ENCODE peak calls at places on chromosomes 6 and 20, in eight cellular contexts. N is lung, W is GM06990, S is body of pancreas, C is transverse colon, X is AG04450, B is AG10803, U is prostate gland. Q is an unnamed sample.

GRCh38 chr6:78093861-78094360 is 441.1 kb downstream of the MEI4 start:
- DNase-seq in N (no peak), W (no peak), S (no peak), C (no peak), X (no peak), B (no peak), U (no peak), Q (no peak)

GRCh38 chr6:57190140-57190539 is 18.0 kb downstream of the BAG2 start:
- DNase-seq in N (no peak), W (no peak), S (no peak), C (no peak), X (no peak), B (peak; percentile 72), U (no peak), Q (peak; percentile 3)

GRCh38 chr20:57627972-57628650 is 7.9 kb upstream of the ZBP1 start:
- DNase-seq in N (peak; percentile 59), W (no peak), S (no peak), C (peak; percentile 44), X (no peak), B (peak; percentile 62), U (no peak), Q (no peak)

GRCh38 chr6:68071740-68072139 is 563.3 kb upstream of the ADGRB3 start:
- DNase-seq in N (no peak), W (no peak), S (no peak), C (no peak), X (no peak), B (no peak), U (no peak), Q (no peak)

GRCh38 chr6:33142501-33142900 is 49.8 kb downstream of the COL11A2 start:
- DNase-seq in N (no peak), W (no peak), S (no peak), C (no peak), X (no peak), B (no peak), U (no peak), Q (no peak)

GRCh38 chr6:53112871-53113270 is 35.8 kb downstream of the GCM1 start:
- DNase-seq in N (no peak), W (no peak), S (no peak), C (no peak), X (no peak), B (no peak), U (peak; percentile 6), Q (peak; percentile 77)

GRCh38 chr6:152293404-152293803 is 343.8 kb downstream of the SYNE1 start:
- DNase-seq in N (no peak), W (no peak), S (peak; percentile 57), C (peak; percentile 17), X (no peak), B (no peak), U (no peak), Q (no peak)

GRCh38 chr20:59765599-59766177 is 161.3 kb downstream of the PHACTR3 start:
- DNase-seq in N (no peak), W (no peak), S (no peak), C (no peak), X (no peak), B (no peak), U (no peak), Q (peak; percentile 24)

GRCh38 chr20:64083380-64084208 is 604 bp downstream of the LKAAEAR1 start:
- DNase-seq in N (peak; percentile 58), W (peak; percentile 73), S (peak; percentile 67), C (peak; percentile 71), X (no peak), B (peak; percentile 59), U (peak; percentile 62), Q (peak; percentile 51)

GRCh38 chr6:101509556-101509955 is 116.0 kb downstream of the GRIK2 start:
- DNase-seq in N (no peak), W (no peak), S (no peak), C (no peak), X (no peak), B (peak; percentile 53), U (no peak), Q (no peak)

GRCh38 chr6:126302191-126302590 is 37.7 kb upstream of the CENPW start:
- DNase-seq in N (no peak), W (no peak), S (no peak), C (no peak), X (no peak), B (no peak), U (no peak), Q (peak; percentile 70)

GRCh38 chr6:105568121-105568520 is 165.2 kb upstream of the PREP start:
- DNase-seq in N (no peak), W (no peak), S (no peak), C (no peak), X (no peak), B (no peak), U (no peak), Q (no peak)

GRCh38 chr6:45422541-45423110 is 44.9 kb upstream of the SUPT3H start:
- DNase-seq in N (peak; percentile 36), W (no peak), S (peak; percentile 26), C (peak; percentile 47), X (no peak), B (peak; percentile 62), U (peak; percentile 41), Q (peak; percentile 57)

GRCh38 chr6:39490120-39490519 is 167.6 kb upstream of the KCNK16 start:
- DNase-seq in N (no peak), W (no peak), S (no peak), C (no peak), X (no peak), B (peak; percentile 21), U (no peak), Q (peak; percentile 5)

GRCh38 chr6:156752666-156753301 is 24.4 kb upstream of the ARID1B start:
- DNase-seq in N (no peak), W (peak; percentile 62), S (peak; percentile 57), C (peak; percentile 37), X (no peak), B (no peak), U (no peak), Q (no peak)

GRCh38 chr20:23160536-23161243 is 74.6 kb upstream of the CD93 start:
- DNase-seq in N (no peak), W (no peak), S (no peak), C (no peak), X (no peak), B (no peak), U (no peak), Q (peak; percentile 28)

GRCh38 chr6:10692965-10693538 is 1.4 kb downstream of the C6orf52 start:
- DNase-seq in N (no peak), W (no peak), S (no peak), C (no peak), X (no peak), B (no peak), U (no peak), Q (peak; percentile 18)

GRCh38 chr6:28206527-28207243 is 18.4 kb upstream of the ZSCAN9 start:
- DNase-seq in N (no peak), W (no peak), S (no peak), C (no peak), X (no peak), B (peak; percentile 12), U (no peak), Q (no peak)

GRCh38 chr6:20770776-20771175 is 236.5 kb downstream of the CDKAL1 start:
- DNase-seq in N (no peak), W (no peak), S (no peak), C (no peak), X (no peak), B (peak; percentile 17), U (no peak), Q (no peak)

DNA sequence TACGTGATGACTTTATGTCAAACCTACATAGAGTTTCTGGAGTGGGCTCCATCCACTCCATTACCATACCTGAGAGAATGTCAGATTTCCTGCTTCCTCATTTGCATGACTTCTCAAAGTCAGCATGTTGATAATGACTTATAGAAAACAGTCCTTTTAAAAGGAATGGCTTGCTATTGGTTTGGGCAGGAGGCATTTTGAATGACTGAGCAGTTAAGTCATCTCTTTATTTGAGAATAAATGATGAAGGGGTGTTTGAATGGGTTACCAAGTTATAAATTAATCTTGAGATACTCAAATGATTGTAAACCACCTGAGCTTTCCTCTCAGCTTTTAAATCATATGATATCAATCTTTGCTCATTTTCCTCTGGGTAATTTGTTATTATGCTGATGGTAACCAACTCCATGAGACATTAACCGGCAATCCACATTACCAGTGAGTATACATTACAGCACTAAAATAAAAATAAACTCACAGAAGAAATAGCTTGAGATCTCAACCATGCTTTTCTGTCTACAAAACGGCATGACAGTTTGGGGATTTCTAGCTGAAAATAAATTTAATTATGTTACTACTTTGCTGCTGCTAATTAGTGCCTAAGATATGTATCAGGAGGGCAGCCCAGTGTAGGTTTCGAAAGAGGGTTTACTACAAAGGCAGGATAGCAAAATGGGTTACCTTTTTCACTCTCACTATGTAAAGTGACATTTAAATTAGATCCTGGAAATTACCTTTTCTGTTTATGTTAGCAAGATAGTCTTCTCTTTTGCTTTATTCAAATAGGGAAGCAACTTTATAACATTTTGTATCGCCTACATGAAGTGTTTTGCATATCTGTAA is 78.8 kb downstream of the RPS12 start:
- DNase-seq in N (no peak), W (no peak), S (no peak), C (no peak), X (no peak), B (no peak), U (no peak), Q (no peak)
- H3K4me3 ChIP-seq in N (no peak overlapping the region), W (no peak overlapping the region), S (no peak overlapping the region), C (no peak overlapping the region), X (no peak overlapping the region), B (no peak overlapping the region), U (no peak overlapping the region), Q (no peak overlapping the region)

GRCh38 chr20:45308078-45308778 is at the start of gene MATN4:
- DNase-seq in N (peak; percentile 67), W (no peak), S (peak; percentile 79), C (peak; percentile 56), X (no peak), B (no peak), U (peak; percentile 72), Q (no peak)
- TF ChIP-seq CTCF in N (no peak), W (no peak), S (peak; percentile 23), C (no peak), X (peak; percentile 3), B (no peak), U (no peak), Q (peak; percentile 33)

DNA sequence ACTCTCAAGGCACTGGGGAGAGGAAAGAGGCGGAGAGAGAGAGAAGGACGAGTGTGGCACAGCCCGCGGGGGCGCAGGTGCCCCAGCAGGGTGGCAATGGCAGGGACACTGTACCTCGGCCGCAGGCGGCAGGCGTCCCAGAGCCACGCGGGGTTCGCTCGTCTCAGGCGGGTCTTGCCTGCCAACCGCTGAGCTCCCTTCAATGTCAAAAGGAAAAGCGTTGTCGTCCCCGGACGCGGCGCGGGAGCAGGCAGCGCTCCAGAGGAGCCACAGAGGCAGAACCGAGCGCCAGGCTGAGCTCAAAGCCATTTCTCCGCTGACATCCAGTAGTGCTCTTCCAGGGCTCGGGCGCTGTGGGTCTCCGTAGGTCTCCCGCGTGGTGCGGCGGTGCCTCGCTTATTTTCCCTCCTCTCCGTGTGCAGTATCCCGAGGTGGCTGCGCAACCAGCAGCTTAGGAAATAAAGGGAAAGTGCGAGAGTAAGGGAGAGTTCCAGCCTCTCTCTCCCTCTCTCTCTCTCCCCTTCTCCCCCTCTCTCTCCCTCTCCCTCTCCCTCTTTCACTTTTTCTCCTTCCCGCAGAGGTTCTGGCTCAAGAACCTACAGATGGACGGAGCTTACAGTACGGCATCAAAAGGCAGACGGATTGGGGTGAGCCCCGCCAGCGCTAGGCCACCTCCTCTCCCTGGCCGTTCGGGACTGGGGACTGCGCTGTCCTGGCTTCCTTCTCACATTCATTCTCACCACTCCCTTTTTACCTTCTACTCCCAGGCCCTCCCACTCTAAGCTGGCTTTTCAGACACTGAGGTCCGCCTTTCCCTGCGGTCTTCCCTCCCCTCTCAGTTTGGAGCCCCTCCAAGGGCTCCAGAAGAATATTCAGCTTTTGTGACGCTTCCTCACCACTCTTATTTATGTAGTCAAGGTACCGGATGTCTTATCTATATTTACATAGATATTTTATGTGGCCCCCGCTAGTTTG is at the start of gene LAMA4:
- DNase-seq in N (peak; percentile 29), W (peak; percentile 10), S (peak; percentile 30), C (peak; percentile 29), X (no peak), B (peak; percentile 79), U (no peak), Q (peak; percentile 32)
- H3K4me3 ChIP-seq in N (peak within 1 kb of the TSS; percentile 63), W (peak within 1 kb of the TSS; percentile 3), S (peak within 1 kb of the TSS; percentile 45), C (peak within 1 kb of the TSS; percentile 53), X (peak within 1 kb of the TSS; percentile 90), B (peak within 1 kb of the TSS; percentile 97), U (peak within 1 kb of the TSS; percentile 36), Q (peak within 1 kb of the TSS; percentile 52)

GRCh38 chr20:10489853-10490627 is 54.9 kb downstream of the SLX4IP start:
- DNase-seq in N (no peak), W (no peak), S (no peak), C (no peak), X (no peak), B (no peak), U (no peak), Q (no peak)
- TF ChIP-seq CTCF in N (no peak), W (no peak), S (no peak), C (no peak), X (no peak), B (no peak), U (no peak), Q (no peak)